ENCODE peak calls at places on chromosome 2, in eight cellular contexts. One of them, this sample, is unnamed.

GRCh38 chr2:169828141-169828811 is 1.0 kb downstream of the UBR3 start:
- DNase-seq in stimulated activated CD8-positive, alpha-beta memory T cell treated with anti-CD3 and anti-CD28 coated beads, Interleukin-15, amount 100 ng/mL, for 24 hours: no peak
- DNase-seq in stimulated activated CD4-positive, alpha-beta T cell treated with anti-CD3 and anti-CD28 coated beads, Interleukin-4, amount 100 ng/mL, for 48 hours: peak
- DNase-seq in GM03348: peak
- DNase-seq in NCI-H748 treated with DMSO at 0.1 percent for 48 hours: no peak
- DNase-seq in NCI-H774: no peak
- DNase-seq in HuH-7.5: peak
- DNase-seq in mucosa of gallbladder: no peak
- DNase-seq in this sample: no peak

GRCh38 chr2:126658910-126659613 is 3.1 kb downstream of the GYPC start:
- DNase-seq in mucosa of gallbladder: peak
- DNase-seq in stimulated activated CD4-positive, alpha-beta T cell treated with anti-CD3 and anti-CD28 coated beads, Interleukin-4, amount 100 ng/mL, for 48 hours: peak
- DNase-seq in HuH-7.5: no peak
- DNase-seq in stimulated activated CD8-positive, alpha-beta memory T cell treated with anti-CD3 and anti-CD28 coated beads, Interleukin-15, amount 100 ng/mL, for 24 hours: no peak
- DNase-seq in NCI-H774: no peak
- DNase-seq in GM03348: peak
- DNase-seq in NCI-H748 treated with DMSO at 0.1 percent for 48 hours: no peak
- DNase-seq in this sample: no peak

GRCh38 chr2:186664644-186665043 is 29.2 kb upstream of the FAM171B start:
- DNase-seq in mucosa of gallbladder: no peak
- DNase-seq in stimulated activated CD8-positive, alpha-beta memory T cell treated with anti-CD3 and anti-CD28 coated beads, Interleukin-15, amount 100 ng/mL, for 24 hours: no peak
- DNase-seq in NCI-H774: no peak
- DNase-seq in NCI-H748 treated with DMSO at 0.1 percent for 48 hours: no peak
- DNase-seq in GM03348: no peak
- DNase-seq in HuH-7.5: no peak
- DNase-seq in stimulated activated CD4-positive, alpha-beta T cell treated with anti-CD3 and anti-CD28 coated beads, Interleukin-4, amount 100 ng/mL, for 48 hours: no peak
- DNase-seq in this sample: no peak

GRCh38 chr2:60527762-60528161 is 25.7 kb downstream of the BCL11A start:
- DNase-seq in stimulated activated CD4-positive, alpha-beta T cell treated with anti-CD3 and anti-CD28 coated beads, Interleukin-4, amount 100 ng/mL, for 48 hours: no peak
- DNase-seq in NCI-H748 treated with DMSO at 0.1 percent for 48 hours: no peak
- DNase-seq in HuH-7.5: no peak
- DNase-seq in stimulated activated CD8-positive, alpha-beta memory T cell treated with anti-CD3 and anti-CD28 coated beads, Interleukin-15, amount 100 ng/mL, for 24 hours: no peak
- DNase-seq in NCI-H774: no peak
- DNase-seq in mucosa of gallbladder: no peak
- DNase-seq in GM03348: no peak
- DNase-seq in this sample: no peak

GRCh38 chr2:196444442-196444841 is 195.1 kb upstream of the CCDC150 start:
- DNase-seq in stimulated activated CD4-positive, alpha-beta T cell treated with anti-CD3 and anti-CD28 coated beads, Interleukin-4, amount 100 ng/mL, for 48 hours: no peak
- DNase-seq in GM03348: no peak
- DNase-seq in HuH-7.5: no peak
- DNase-seq in mucosa of gallbladder: no peak
- DNase-seq in NCI-H748 treated with DMSO at 0.1 percent for 48 hours: no peak
- DNase-seq in NCI-H774: no peak
- DNase-seq in stimulated activated CD8-positive, alpha-beta memory T cell treated with anti-CD3 and anti-CD28 coated beads, Interleukin-15, amount 100 ng/mL, for 24 hours: no peak
- DNase-seq in this sample: no peak

GRCh38 chr2:8737571-8738175 is 55.8 kb downstream of the ID2 start:
- DNase-seq in GM03348: peak
- DNase-seq in stimulated activated CD8-positive, alpha-beta memory T cell treated with anti-CD3 and anti-CD28 coated beads, Interleukin-15, amount 100 ng/mL, for 24 hours: no peak
- DNase-seq in mucosa of gallbladder: no peak
- DNase-seq in HuH-7.5: no peak
- DNase-seq in NCI-H748 treated with DMSO at 0.1 percent for 48 hours: no peak
- DNase-seq in NCI-H774: no peak
- DNase-seq in stimulated activated CD4-positive, alpha-beta T cell treated with anti-CD3 and anti-CD28 coated beads, Interleukin-4, amount 100 ng/mL, for 48 hours: no peak
- DNase-seq in this sample: no peak

GRCh38 chr2:152471499-152471898 is 136.5 kb downstream of the FMNL2 start:
- DNase-seq in mucosa of gallbladder: no peak
- DNase-seq in stimulated activated CD8-positive, alpha-beta memory T cell treated with anti-CD3 and anti-CD28 coated beads, Interleukin-15, amount 100 ng/mL, for 24 hours: no peak
- DNase-seq in GM03348: no peak
- DNase-seq in HuH-7.5: no peak
- DNase-seq in stimulated activated CD4-positive, alpha-beta T cell treated with anti-CD3 and anti-CD28 coated beads, Interleukin-4, amount 100 ng/mL, for 48 hours: no peak
- DNase-seq in NCI-H774: no peak
- DNase-seq in NCI-H748 treated with DMSO at 0.1 percent for 48 hours: no peak
- DNase-seq in this sample: no peak

GRCh38 chr2:150486539-150487484 is 655 bp downstream of the RND3 start:
- DNase-seq in NCI-H774: peak
- DNase-seq in HuH-7.5: peak
- DNase-seq in stimulated activated CD8-positive, alpha-beta memory T cell treated with anti-CD3 and anti-CD28 coated beads, Interleukin-15, amount 100 ng/mL, for 24 hours: no peak
- DNase-seq in stimulated activated CD4-positive, alpha-beta T cell treated with anti-CD3 and anti-CD28 coated beads, Interleukin-4, amount 100 ng/mL, for 48 hours: no peak
- DNase-seq in NCI-H748 treated with DMSO at 0.1 percent for 48 hours: peak
- DNase-seq in GM03348: peak
- DNase-seq in mucosa of gallbladder: peak
- DNase-seq in this sample: no peak

GRCh38 chr2:66507673-66508127 is 72.8 kb downstream of the MEIS1 start:
- DNase-seq in stimulated activated CD8-positive, alpha-beta memory T cell treated with anti-CD3 and anti-CD28 coated beads, Interleukin-15, amount 100 ng/mL, for 24 hours: no peak
- DNase-seq in stimulated activated CD4-positive, alpha-beta T cell treated with anti-CD3 and anti-CD28 coated beads, Interleukin-4, amount 100 ng/mL, for 48 hours: no peak
- DNase-seq in NCI-H774: no peak
- DNase-seq in HuH-7.5: no peak
- DNase-seq in mucosa of gallbladder: no peak
- DNase-seq in GM03348: no peak
- DNase-seq in NCI-H748 treated with DMSO at 0.1 percent for 48 hours: no peak
- DNase-seq in this sample: no peak

This sample was measured in omental fat pad.